ENCODE peak calls at places on chromosomes 2 and 18, in six cellular contexts. One of them, this sample, is unnamed.

GRCh38 chr2:239760596-239760995 is 264.5 kb downstream of the NDUFA10 start:
- DNase-seq in stomach: no peak
- DNase-seq in left lung: no peak
- DNase-seq in Peyer's patch: no peak
- DNase-seq in CD8-positive, alpha-beta T cell: no peak
- DNase-seq in fibroblast of lung: no peak
- DNase-seq in this sample: no peak

GRCh38 chr2:172434821-172435607 is 7.6 kb downstream of the ITGA6 start:
- DNase-seq in left lung: no peak
- DNase-seq in CD8-positive, alpha-beta T cell: peak
- DNase-seq in stomach: no peak
- DNase-seq in fibroblast of lung: peak
- DNase-seq in Peyer's patch: no peak
- DNase-seq in this sample: no peak

GRCh38 chr2:15073639-15074038 is 441.1 kb downstream of the LRATD1 start:
- DNase-seq in stomach: no peak
- DNase-seq in CD8-positive, alpha-beta T cell: no peak
- DNase-seq in left lung: no peak
- DNase-seq in Peyer's patch: no peak
- DNase-seq in fibroblast of lung: no peak
- DNase-seq in this sample: no peak

GRCh38 chr18:54112356-54112755 is 112.1 kb downstream of the MBD2 start:
- DNase-seq in left lung: no peak
- DNase-seq in stomach: no peak
- DNase-seq in fibroblast of lung: no peak
- DNase-seq in Peyer's patch: no peak
- DNase-seq in CD8-positive, alpha-beta T cell: no peak
- DNase-seq in this sample: no peak

GRCh38 chr18:6001867-6002266 is 106.5 kb upstream of the TMEM200C start:
- DNase-seq in stomach: no peak
- DNase-seq in fibroblast of lung: peak
- DNase-seq in Peyer's patch: no peak
- DNase-seq in CD8-positive, alpha-beta T cell: no peak
- DNase-seq in left lung: no peak
- DNase-seq in this sample: no peak

GRCh38 chr2:221571108-221571390 is 1.1 kb downstream of the EPHA4 start:
- DNase-seq in CD8-positive, alpha-beta T cell: peak
- DNase-seq in stomach: no peak
- DNase-seq in fibroblast of lung: peak
- DNase-seq in Peyer's patch: peak
- DNase-seq in left lung: no peak
- DNase-seq in this sample: no peak

GRCh38 chr2:121074322-121074932 is 210.6 kb downstream of the TFCP2L1 start:
- DNase-seq in stomach: no peak
- DNase-seq in fibroblast of lung: no peak
- DNase-seq in Peyer's patch: no peak
- DNase-seq in left lung: no peak
- DNase-seq in CD8-positive, alpha-beta T cell: no peak
- DNase-seq in this sample: no peak

GRCh38 chr2:54274781-54275242 is 18.8 kb upstream of the TSPYL6 start:
- DNase-seq in Peyer's patch: no peak
- DNase-seq in stomach: no peak
- DNase-seq in CD8-positive, alpha-beta T cell: no peak
- DNase-seq in fibroblast of lung: peak
- DNase-seq in left lung: no peak
- DNase-seq in this sample: no peak

GRCh38 chr2:173090291-173090877 is 14.7 kb downstream of the MAP3K20 start:
- DNase-seq in fibroblast of lung: peak
- DNase-seq in stomach: no peak
- DNase-seq in left lung: peak
- DNase-seq in Peyer's patch: no peak
- DNase-seq in CD8-positive, alpha-beta T cell: no peak
- DNase-seq in this sample: no peak

GRCh38 chr2:208406474-208407451 is at the start of gene PTH2R:
- DNase-seq in left lung: peak
- DNase-seq in stomach: no peak
- DNase-seq in CD8-positive, alpha-beta T cell: no peak
- DNase-seq in Peyer's patch: no peak
- DNase-seq in fibroblast of lung: peak
- DNase-seq in this sample: no peak

GRCh38 chr2:70243804-70244584 is 4.4 kb downstream of the TIA1 start:
- DNase-seq in fibroblast of lung: no peak
- DNase-seq in left lung: no peak
- DNase-seq in Peyer's patch: no peak
- DNase-seq in stomach: no peak
- DNase-seq in CD8-positive, alpha-beta T cell: no peak
- DNase-seq in this sample: no peak

GRCh38 chr2:120231974-120232635 is 8.9 kb upstream of the TMEM185B start:
- DNase-seq in stomach: peak
- DNase-seq in fibroblast of lung: peak
- DNase-seq in Peyer's patch: peak
- DNase-seq in left lung: no peak
- DNase-seq in CD8-positive, alpha-beta T cell: peak
- DNase-seq in this sample: no peak

GRCh38 chr2:230209422-230210051 is 10.2 kb downstream of the SP110 start:
- DNase-seq in left lung: no peak
- DNase-seq in Peyer's patch: peak
- DNase-seq in fibroblast of lung: no peak
- DNase-seq in stomach: no peak
- DNase-seq in CD8-positive, alpha-beta T cell: no peak
- DNase-seq in this sample: no peak

GRCh38 chr18:45457933-45458332 is 157.3 kb upstream of the SLC14A2 start:
- DNase-seq in stomach: no peak
- DNase-seq in Peyer's patch: no peak
- DNase-seq in CD8-positive, alpha-beta T cell: no peak
- DNase-seq in left lung: no peak
- DNase-seq in fibroblast of lung: no peak
- DNase-seq in this sample: no peak

GRCh38 chr18:23228102-23229051 is 93.1 kb downstream of the CABLES1 start:
- DNase-seq in left lung: no peak
- DNase-seq in stomach: no peak
- DNase-seq in Peyer's patch: peak
- DNase-seq in CD8-positive, alpha-beta T cell: no peak
- DNase-seq in fibroblast of lung: peak
- DNase-seq in this sample: no peak

GRCh38 chr2:236576053-236576452 is 6.4 kb downstream of the ACKR3 start:
- DNase-seq in fibroblast of lung: no peak
- DNase-seq in CD8-positive, alpha-beta T cell: no peak
- DNase-seq in Peyer's patch: no peak
- DNase-seq in left lung: no peak
- DNase-seq in stomach: no peak
- DNase-seq in this sample: no peak

GRCh38 chr18:31671951-31672350 is 12.4 kb downstream of the B4GALT6 start:
- DNase-seq in stomach: no peak
- DNase-seq in CD8-positive, alpha-beta T cell: no peak
- DNase-seq in Peyer's patch: no peak
- DNase-seq in fibroblast of lung: no peak
- DNase-seq in left lung: no peak
- DNase-seq in this sample: no peak

GRCh38 chr2:54871457-54872103 is 148.1 kb downstream of the EML6 start:
- DNase-seq in Peyer's patch: no peak
- DNase-seq in fibroblast of lung: peak
- DNase-seq in left lung: no peak
- DNase-seq in stomach: no peak
- DNase-seq in CD8-positive, alpha-beta T cell: no peak
- DNase-seq in this sample: no peak

GRCh38 chr18:33115917-33116316 is 324.6 kb downstream of the CCDC178 start:
- DNase-seq in Peyer's patch: no peak
- DNase-seq in stomach: no peak
- DNase-seq in fibroblast of lung: no peak
- DNase-seq in left lung: no peak
- DNase-seq in CD8-positive, alpha-beta T cell: no peak
- DNase-seq in this sample: no peak

GRCh38 chr18:4455113-4455811 is at the start of gene DLGAP1:
- DNase-seq in fibroblast of lung: no peak
- DNase-seq in Peyer's patch: no peak
- DNase-seq in stomach: peak
- DNase-seq in CD8-positive, alpha-beta T cell: no peak
- DNase-seq in left lung: peak
- DNase-seq in this sample: peak

GRCh38 chr18:4453712-4454547 is 1.2 kb downstream of the DLGAP1 start:
- DNase-seq in CD8-positive, alpha-beta T cell: no peak
- DNase-seq in Peyer's patch: no peak
- DNase-seq in left lung: no peak
- DNase-seq in fibroblast of lung: no peak
- DNase-seq in stomach: no peak
- DNase-seq in this sample: peak

GRCh38 chr18:4444306-4444705 is 10.8 kb downstream of the DLGAP1 start:
- DNase-seq in left lung: no peak
- DNase-seq in fibroblast of lung: no peak
- DNase-seq in stomach: no peak
- DNase-seq in CD8-positive, alpha-beta T cell: no peak
- DNase-seq in Peyer's patch: no peak
- DNase-seq in this sample: no peak

GRCh38 chr18:4454548-4455112 is 477 bp downstream of the DLGAP1 start:
- DNase-seq in Peyer's patch: no peak
- DNase-seq in fibroblast of lung: no peak
- DNase-seq in CD8-positive, alpha-beta T cell: no peak
- DNase-seq in stomach: no peak
- DNase-seq in left lung: no peak
- DNase-seq in this sample: no peak

DNA sequence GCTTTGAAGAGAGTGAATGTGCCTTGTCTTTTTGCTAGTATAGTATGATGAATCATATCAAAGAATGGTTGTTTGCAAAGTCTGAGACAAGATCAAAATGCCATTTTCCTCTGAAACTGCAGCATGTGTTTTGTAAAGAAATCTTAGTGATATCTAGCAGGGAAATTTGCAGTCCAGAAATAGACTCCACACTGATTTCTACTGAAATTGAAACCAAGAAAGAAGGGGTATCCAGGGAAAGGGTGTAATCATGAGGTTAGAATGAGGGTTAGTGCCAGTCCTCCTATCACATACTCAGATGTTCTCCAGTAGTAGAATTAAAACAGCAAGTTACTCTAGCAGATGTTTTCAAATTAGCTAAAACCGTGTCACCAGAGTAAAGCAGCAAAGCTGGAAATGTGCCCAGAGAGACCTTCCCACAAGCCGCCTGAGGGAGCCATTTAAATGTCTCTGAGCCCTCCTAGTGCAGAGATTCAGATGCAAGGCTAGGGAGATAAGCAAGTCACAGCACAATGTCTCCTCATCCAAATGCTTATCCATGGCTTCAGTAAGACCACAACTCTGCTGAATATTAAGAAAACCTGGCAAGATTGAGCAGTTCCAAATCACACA is 4.9 kb downstream of the DLGAP1 start:
- DNase-seq in left lung: no peak
- DNase-seq in fibroblast of lung: no peak
- DNase-seq in stomach: no peak
- DNase-seq in Peyer's patch: no peak
- DNase-seq in CD8-positive, alpha-beta T cell: no peak
- DNase-seq in this sample: no peak
- H3K4me3 ChIP-seq in left lung: no peak
- H3K4me3 ChIP-seq in fibroblast of lung: no peak
- H3K4me3 ChIP-seq in stomach: no peak
- H3K4me3 ChIP-seq in Peyer's patch: no peak
- H3K4me3 ChIP-seq in CD8-positive, alpha-beta T cell: no peak
- H3K4me3 ChIP-seq in this sample: peak

GRCh38 chr2:147294825-147295392 is 549.9 kb upstream of the ACVR2A start:
- DNase-seq in left lung: no peak
- DNase-seq in Peyer's patch: no peak
- DNase-seq in CD8-positive, alpha-beta T cell: no peak
- DNase-seq in stomach: no peak
- DNase-seq in fibroblast of lung: no peak
- DNase-seq in this sample: no peak
- H3K27ac ChIP-seq in left lung: no peak
- H3K27ac ChIP-seq in Peyer's patch: no peak
- H3K27ac ChIP-seq in CD8-positive, alpha-beta T cell: no peak
- H3K27ac ChIP-seq in stomach: no peak
- H3K27ac ChIP-seq in fibroblast of lung: no peak
- H3K27ac ChIP-seq in this sample: no peak

GRCh38 chr2:61135510-61135909 is 26.5 kb upstream of the C2orf74 start:
- DNase-seq in Peyer's patch: no peak
- DNase-seq in fibroblast of lung: peak
- DNase-seq in stomach: no peak
- DNase-seq in left lung: no peak
- DNase-seq in CD8-positive, alpha-beta T cell: no peak
- DNase-seq in this sample: no peak
- TF ChIP-seq CTCF in Peyer's patch: no peak
- TF ChIP-seq CTCF in fibroblast of lung: peak
- TF ChIP-seq CTCF in stomach: no peak
- TF ChIP-seq CTCF in left lung: peak
- TF ChIP-seq CTCF in CD8-positive, alpha-beta T cell: no peak
- TF ChIP-seq CTCF in this sample: peak

GRCh38 chr2:216635171-216635570 is 2.0 kb downstream of the IGFBP2 start:
- DNase-seq in CD8-positive, alpha-beta T cell: no peak
- DNase-seq in fibroblast of lung: no peak
- DNase-seq in Peyer's patch: no peak
- DNase-seq in stomach: no peak
- DNase-seq in left lung: no peak
- DNase-seq in this sample: no peak

GRCh38 chr2:216634317-216635148 is 1.3 kb downstream of the IGFBP2 start:
- DNase-seq in fibroblast of lung: no peak
- DNase-seq in stomach: no peak
- DNase-seq in Peyer's patch: no peak
- DNase-seq in left lung: no peak
- DNase-seq in CD8-positive, alpha-beta T cell: no peak
- DNase-seq in this sample: no peak

GRCh38 chr2:216635701-216636541 is 2.7 kb downstream of the IGFBP2 start:
- DNase-seq in Peyer's patch: no peak
- DNase-seq in left lung: no peak
- DNase-seq in stomach: peak
- DNase-seq in fibroblast of lung: no peak
- DNase-seq in CD8-positive, alpha-beta T cell: no peak
- DNase-seq in this sample: no peak

GRCh38 chr2:216637472-216637871 is 4.3 kb downstream of the IGFBP2 start:
- DNase-seq in left lung: no peak
- DNase-seq in CD8-positive, alpha-beta T cell: no peak
- DNase-seq in Peyer's patch: no peak
- DNase-seq in fibroblast of lung: no peak
- DNase-seq in stomach: no peak
- DNase-seq in this sample: no peak

DNA sequence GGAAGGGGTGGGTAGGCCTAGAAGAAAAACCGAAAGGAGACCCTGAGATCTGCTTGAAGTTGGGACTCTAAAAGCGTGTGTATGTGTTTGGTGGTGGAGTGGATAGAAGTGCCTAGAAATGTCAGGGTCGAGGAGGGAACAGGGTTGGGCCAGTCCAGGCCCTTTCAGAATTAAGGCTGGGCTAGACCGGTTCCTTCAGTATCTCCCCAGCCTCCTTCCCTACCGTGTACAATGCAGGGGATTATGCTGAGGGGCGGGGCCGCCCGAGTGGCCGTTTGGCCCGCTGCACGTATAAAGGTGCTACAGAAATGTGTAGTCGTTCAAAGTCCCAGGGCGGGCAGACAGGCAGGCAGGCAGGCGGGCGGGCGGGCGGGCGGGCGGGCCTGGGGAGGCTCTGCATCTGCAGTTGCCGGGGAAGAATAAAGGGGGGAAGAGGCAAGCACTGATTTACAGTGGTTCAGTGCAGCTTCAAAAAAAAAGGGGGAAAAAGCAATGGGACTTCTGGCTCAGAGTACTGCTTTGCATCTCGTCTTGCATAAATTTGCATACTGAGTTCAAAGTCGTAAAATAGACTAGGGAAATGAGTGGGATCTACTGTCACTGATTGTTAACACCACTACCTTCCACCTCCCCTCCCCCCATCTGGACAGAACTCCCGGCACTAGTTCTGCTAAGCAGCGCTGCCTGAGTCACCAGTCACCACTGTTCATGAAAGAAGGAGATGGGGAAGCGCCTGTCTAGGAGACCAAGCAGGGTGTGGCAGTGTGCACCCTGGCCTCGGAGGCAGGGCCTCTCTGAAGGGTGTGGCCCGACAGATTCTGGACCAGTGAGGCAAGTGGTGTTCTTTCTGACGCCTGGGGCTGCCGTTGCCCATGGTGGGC is 3.6 kb downstream of the IGFBP2 start:
- DNase-seq in fibroblast of lung: peak
- DNase-seq in CD8-positive, alpha-beta T cell: no peak
- DNase-seq in Peyer's patch: no peak
- DNase-seq in stomach: peak
- DNase-seq in left lung: peak
- DNase-seq in this sample: no peak
- H3K4me3 ChIP-seq in fibroblast of lung: no peak
- H3K4me3 ChIP-seq in CD8-positive, alpha-beta T cell: no peak
- H3K4me3 ChIP-seq in Peyer's patch: peak
- H3K4me3 ChIP-seq in stomach: peak
- H3K4me3 ChIP-seq in left lung: no peak
- H3K4me3 ChIP-seq in this sample: no peak